ENCODE peak calls at places on chromosomes 5 and 9, in ten cellular contexts. One of them, this sample, is unnamed.

GRCh38 chr5:154520861-154521453 is 42.9 kb upstream of the HAND1 start:
- DNase-seq in head of caudate nucleus: peak
- DNase-seq in A549: peak
- DNase-seq in AG10803: no peak
- DNase-seq in fibroblast of mammary gland: no peak
- DNase-seq in AML-193: peak
- DNase-seq in stimulated activated CD4-positive, alpha-beta T cell treated with anti-CD3 and anti-CD28 coated beads, TNF-alpha, amount 100 ng/mL, for 1 hour: no peak
- DNase-seq in GM20000: peak
- DNase-seq in NCI-H446 treated with DMSO at 0.1 percent for 48 hours: no peak
- DNase-seq in kidney epithelial cell: no peak
- DNase-seq in this sample: no peak

GRCh38 chr9:128595471-128595870 is 43.1 kb downstream of the SPTAN1 start:
- DNase-seq in head of caudate nucleus: no peak
- DNase-seq in A549: no peak
- DNase-seq in AG10803: no peak
- DNase-seq in fibroblast of mammary gland: no peak
- DNase-seq in AML-193: no peak
- DNase-seq in stimulated activated CD4-positive, alpha-beta T cell treated with anti-CD3 and anti-CD28 coated beads, TNF-alpha, amount 100 ng/mL, for 1 hour: no peak
- DNase-seq in GM20000: no peak
- DNase-seq in NCI-H446 treated with DMSO at 0.1 percent for 48 hours: no peak
- DNase-seq in kidney epithelial cell: no peak
- DNase-seq in this sample: no peak

GRCh38 chr9:130414910-130415746 is 29.6 kb upstream of the ASS1 start:
- DNase-seq in head of caudate nucleus: no peak
- DNase-seq in A549: no peak
- DNase-seq in AG10803: no peak
- DNase-seq in fibroblast of mammary gland: no peak
- DNase-seq in AML-193: no peak
- DNase-seq in stimulated activated CD4-positive, alpha-beta T cell treated with anti-CD3 and anti-CD28 coated beads, TNF-alpha, amount 100 ng/mL, for 1 hour: no peak
- DNase-seq in GM20000: no peak
- DNase-seq in NCI-H446 treated with DMSO at 0.1 percent for 48 hours: no peak
- DNase-seq in kidney epithelial cell: no peak
- DNase-seq in this sample: no peak

GRCh38 chr9:71592400-71592799 is 175.9 kb downstream of the CEMIP2 start:
- DNase-seq in head of caudate nucleus: no peak
- DNase-seq in A549: no peak
- DNase-seq in AG10803: peak
- DNase-seq in fibroblast of mammary gland: peak
- DNase-seq in AML-193: no peak
- DNase-seq in stimulated activated CD4-positive, alpha-beta T cell treated with anti-CD3 and anti-CD28 coated beads, TNF-alpha, amount 100 ng/mL, for 1 hour: no peak
- DNase-seq in GM20000: no peak
- DNase-seq in NCI-H446 treated with DMSO at 0.1 percent for 48 hours: no peak
- DNase-seq in kidney epithelial cell: peak
- DNase-seq in this sample: no peak

GRCh38 chr9:68455436-68455835 is 85.2 kb downstream of the TMEM252 start:
- DNase-seq in head of caudate nucleus: no peak
- DNase-seq in A549: no peak
- DNase-seq in AG10803: no peak
- DNase-seq in fibroblast of mammary gland: no peak
- DNase-seq in AML-193: no peak
- DNase-seq in stimulated activated CD4-positive, alpha-beta T cell treated with anti-CD3 and anti-CD28 coated beads, TNF-alpha, amount 100 ng/mL, for 1 hour: no peak
- DNase-seq in GM20000: no peak
- DNase-seq in NCI-H446 treated with DMSO at 0.1 percent for 48 hours: peak
- DNase-seq in kidney epithelial cell: no peak
- DNase-seq in this sample: no peak

GRCh38 chr9:131393622-131394463 is at the start of gene PRRC2B:
- DNase-seq in head of caudate nucleus: peak
- DNase-seq in A549: peak
- DNase-seq in AG10803: peak
- DNase-seq in fibroblast of mammary gland: peak
- DNase-seq in AML-193: peak
- DNase-seq in stimulated activated CD4-positive, alpha-beta T cell treated with anti-CD3 and anti-CD28 coated beads, TNF-alpha, amount 100 ng/mL, for 1 hour: peak
- DNase-seq in GM20000: peak
- DNase-seq in NCI-H446 treated with DMSO at 0.1 percent for 48 hours: peak
- DNase-seq in kidney epithelial cell: no peak
- DNase-seq in this sample: peak

GRCh38 chr5:151685749-151686672 is 704 bp downstream of the SPARC start:
- DNase-seq in head of caudate nucleus: peak
- DNase-seq in A549: no peak
- DNase-seq in AG10803: peak
- DNase-seq in fibroblast of mammary gland: peak
- DNase-seq in AML-193: no peak
- DNase-seq in stimulated activated CD4-positive, alpha-beta T cell treated with anti-CD3 and anti-CD28 coated beads, TNF-alpha, amount 100 ng/mL, for 1 hour: no peak
- DNase-seq in GM20000: no peak
- DNase-seq in NCI-H446 treated with DMSO at 0.1 percent for 48 hours: no peak
- DNase-seq in kidney epithelial cell: no peak
- DNase-seq in this sample: no peak

GRCh38 chr9:88024896-88025295 is 50.6 kb upstream of the CDK20 start:
- DNase-seq in head of caudate nucleus: no peak
- DNase-seq in A549: no peak
- DNase-seq in AG10803: no peak
- DNase-seq in fibroblast of mammary gland: no peak
- DNase-seq in AML-193: no peak
- DNase-seq in stimulated activated CD4-positive, alpha-beta T cell treated with anti-CD3 and anti-CD28 coated beads, TNF-alpha, amount 100 ng/mL, for 1 hour: no peak
- DNase-seq in GM20000: no peak
- DNase-seq in NCI-H446 treated with DMSO at 0.1 percent for 48 hours: no peak
- DNase-seq in kidney epithelial cell: no peak
- DNase-seq in this sample: no peak

GRCh38 chr5:145236127-145236526 is 599.0 kb downstream of the PRELID2 start:
- DNase-seq in head of caudate nucleus: no peak
- DNase-seq in A549: no peak
- DNase-seq in AG10803: no peak
- DNase-seq in fibroblast of mammary gland: peak
- DNase-seq in AML-193: no peak
- DNase-seq in stimulated activated CD4-positive, alpha-beta T cell treated with anti-CD3 and anti-CD28 coated beads, TNF-alpha, amount 100 ng/mL, for 1 hour: no peak
- DNase-seq in GM20000: no peak
- DNase-seq in NCI-H446 treated with DMSO at 0.1 percent for 48 hours: no peak
- DNase-seq in kidney epithelial cell: no peak
- DNase-seq in this sample: no peak

GRCh38 chr9:114278881-114279570 is 43.9 kb upstream of the ORM1 start:
- DNase-seq in head of caudate nucleus: no peak
- DNase-seq in A549: peak
- DNase-seq in AG10803: peak
- DNase-seq in fibroblast of mammary gland: peak
- DNase-seq in AML-193: no peak
- DNase-seq in stimulated activated CD4-positive, alpha-beta T cell treated with anti-CD3 and anti-CD28 coated beads, TNF-alpha, amount 100 ng/mL, for 1 hour: no peak
- DNase-seq in GM20000: no peak
- DNase-seq in NCI-H446 treated with DMSO at 0.1 percent for 48 hours: no peak
- DNase-seq in kidney epithelial cell: peak
- DNase-seq in this sample: peak

This sample was measured in aorta.